ENCODE peak calls at places on chromosome 2, in four cellular contexts. K, P, A and S are unnamed samples.

GRCh38 chr2:74414913-74415761 is 6.3 kb downstream of the C2orf81 start:
- DNase-seq in P (no peak), A (no peak), K (peak), S (no peak)

GRCh38 chr2:49973917-49974368 is 819.6 kb upstream of the FSHR start:
- DNase-seq in K (peak), P (no peak), A (no peak), S (peak)

GRCh38 chr2:178404380-178404767 is 46.6 kb downstream of the PRKRA start:
- DNase-seq in K (peak), P (peak), A (no peak), S (peak)

GRCh38 chr2:233803994-233804393 is 25.9 kb downstream of the MROH2A start:
- DNase-seq in P (no peak), A (no peak), K (no peak), S (no peak)

GRCh38 chr2:206011795-206012194 is 74.2 kb downstream of the INO80D start:
- DNase-seq in P (no peak), A (no peak), K (no peak), S (no peak)

GRCh38 chr2:219071189-219071816 is 10.6 kb upstream of the IHH start:
- DNase-seq in P (no peak), A (no peak), K (no peak), S (no peak)

GRCh38 chr2:233445152-233445830 is 91.0 kb downstream of the DGKD start:
- DNase-seq in P (no peak), K (no peak), A (no peak), S (no peak)

GRCh38 chr2:209331291-209331844 is 92.5 kb upstream of the MAP2 start:
- DNase-seq in P (peak), K (no peak), A (no peak), S (peak)

GRCh38 chr2:222844323-222844722 is 16.5 kb upstream of the ACSL3 start:
- DNase-seq in P (no peak), K (no peak), A (no peak), S (peak)

GRCh38 chr2:148515976-148516375 is 128.6 kb upstream of the EPC2 start:
- DNase-seq in A (no peak), P (no peak), K (no peak), S (no peak)

GRCh38 chr2:219573166-219573565 is 1.1 kb downstream of the INHA start:
- DNase-seq in P (no peak), A (no peak), K (no peak), S (no peak)

GRCh38 chr2:1049691-1050090 is 99.0 kb downstream of the SNTG2 start:
- DNase-seq in P (no peak), K (no peak), A (no peak), S (no peak)

GRCh38 chr2:196372811-196373664 is 201.7 kb upstream of the STK17B start:
- DNase-seq in K (no peak), P (no peak), A (no peak), S (no peak)

GRCh38 chr2:215895330-215895729 is 118.0 kb downstream of the MREG start:
- DNase-seq in P (no peak), A (no peak), K (no peak), S (no peak)

GRCh38 chr2:228674155-228674554 is 492.7 kb upstream of the SPHKAP start:
- DNase-seq in P (no peak), A (no peak), K (no peak), S (no peak)

GRCh38 chr2:180657054-180657453 is 323.4 kb upstream of the UBE2E3 start:
- DNase-seq in A (no peak), K (no peak), P (no peak), S (peak)

GRCh38 chr2:20635096-20635475 is 15.8 kb downstream of the HS1BP3 start:
- DNase-seq in P (no peak), A (no peak), K (no peak), S (no peak)

GRCh38 chr2:55611997-55612396 is 5.4 kb downstream of the PPP4R3B start:
- DNase-seq in A (no peak), K (no peak), P (no peak), S (no peak)

GRCh38 chr2:31125918-31126695 is 12.1 kb downstream of the GALNT14 start:
- DNase-seq in A (no peak), P (no peak), K (no peak), S (no peak)

GRCh38 chr2:138718405-138718804 is 61.8 kb downstream of the NXPH2 start:
- DNase-seq in P (no peak), K (no peak), A (no peak), S (no peak)

GRCh38 chr2:146579154-146579930 is 1265.5 kb upstream of the ACVR2A start:
- DNase-seq in K (no peak), A (no peak), P (no peak), S (no peak)

GRCh38 chr2:203061346-203061745 is 46.7 kb downstream of the NBEAL1 start:
- DNase-seq in A (no peak), P (no peak), K (no peak), S (no peak)

GRCh38 chr2:98458207-98458606 is 13.5 kb downstream of the INPP4A start:
- DNase-seq in P (no peak), K (no peak), A (no peak), S (no peak)

GRCh38 chr2:181847729-181848128 is 43.8 kb upstream of the ITPRID2 start:
- DNase-seq in P (no peak), A (no peak), K (no peak), S (no peak)

GRCh38 chr2:220892018-220892634 is 680.0 kb downstream of the EPHA4 start:
- DNase-seq in A (no peak), K (no peak), P (no peak), S (no peak)

GRCh38 chr2:69933254-69933828 is 18.4 kb downstream of the MXD1 start:
- DNase-seq in A (no peak), P (no peak), K (no peak), S (no peak)

GRCh38 chr2:54680397-54681032 is 42.9 kb upstream of the EML6 start:
- DNase-seq in P (peak), K (no peak), A (no peak), S (no peak)

GRCh38 chr2:173119944-173120343 is 44.3 kb downstream of the MAP3K20 start:
- DNase-seq in A (no peak), P (no peak), K (no peak), S (no peak)

GRCh38 chr2:173122936-173123335 is 47.3 kb downstream of the MAP3K20 start:
- DNase-seq in P (no peak), K (no peak), A (no peak), S (no peak)

GRCh38 chr2:173118385-173118784 is 42.7 kb downstream of the MAP3K20 start:
- DNase-seq in A (no peak), K (no peak), P (no peak), S (no peak)

GRCh38 chr2:173117678-173118077 is 42.0 kb downstream of the MAP3K20 start:
- DNase-seq in A (peak), P (no peak), K (no peak), S (no peak)

DNA sequence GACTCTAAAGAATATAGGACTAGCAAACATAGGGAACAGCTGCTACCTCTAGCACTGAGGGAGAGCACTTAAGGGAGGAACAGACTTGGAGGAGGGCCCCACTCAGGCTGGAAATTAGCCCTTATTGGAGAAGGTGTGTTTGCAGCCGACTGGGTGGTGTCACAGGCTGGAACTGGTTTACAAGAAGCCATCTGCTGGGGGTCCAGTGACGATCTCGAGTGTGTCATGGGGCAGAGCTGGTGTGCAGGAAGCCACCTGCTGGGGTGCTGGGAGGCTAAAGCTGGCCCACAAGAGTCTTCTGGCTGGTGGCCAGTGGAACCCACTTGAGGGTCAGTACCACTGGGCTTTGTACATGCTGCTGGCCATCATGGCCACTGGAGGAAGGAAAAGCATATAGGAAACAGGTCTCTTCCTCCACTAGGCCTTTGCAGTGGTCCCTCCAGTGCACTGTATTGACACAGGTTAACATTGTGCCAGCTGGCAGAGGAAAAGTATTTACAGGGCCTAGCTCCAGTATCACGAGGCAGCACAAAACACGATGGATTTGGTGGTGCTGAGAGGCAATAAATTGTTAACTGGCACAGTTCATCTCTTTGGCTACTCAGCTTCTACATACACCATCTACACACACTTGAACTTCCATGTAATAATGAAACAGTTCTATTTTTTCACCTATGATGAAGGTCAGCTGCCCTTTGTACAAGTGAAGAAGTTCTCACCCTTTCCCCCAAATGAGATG is 43.6 kb downstream of the MAP3K20 start:
- DNase-seq in K (no peak), A (no peak), P (no peak), S (no peak)
- H3K27ac ChIP-seq in K (no peak), A (no peak), P (no peak), S (peak)

GRCh38 chr2:158723311-158723838 is 71.7 kb upstream of the DAPL1 start:
- DNase-seq in A (no peak), P (no peak), K (no peak), S (no peak)

GRCh38 chr2:158723921-158724802 is 71.0 kb upstream of the DAPL1 start:
- DNase-seq in P (no peak), A (peak), K (no peak), S (peak)

GRCh38 chr2:158724803-158725271 is 70.3 kb upstream of the DAPL1 start:
- DNase-seq in K (no peak), P (no peak), A (no peak), S (no peak)

GRCh38 chr2:158725496-158725895 is 69.6 kb upstream of the DAPL1 start:
- DNase-seq in P (no peak), K (no peak), A (no peak), S (no peak)

GRCh38 chr2:158722266-158723105 is 72.6 kb upstream of the DAPL1 start:
- DNase-seq in P (no peak), K (no peak), A (no peak), S (no peak)
- H3K27ac ChIP-seq in P (no peak), K (no peak), A (no peak), S (no peak)

DNA sequence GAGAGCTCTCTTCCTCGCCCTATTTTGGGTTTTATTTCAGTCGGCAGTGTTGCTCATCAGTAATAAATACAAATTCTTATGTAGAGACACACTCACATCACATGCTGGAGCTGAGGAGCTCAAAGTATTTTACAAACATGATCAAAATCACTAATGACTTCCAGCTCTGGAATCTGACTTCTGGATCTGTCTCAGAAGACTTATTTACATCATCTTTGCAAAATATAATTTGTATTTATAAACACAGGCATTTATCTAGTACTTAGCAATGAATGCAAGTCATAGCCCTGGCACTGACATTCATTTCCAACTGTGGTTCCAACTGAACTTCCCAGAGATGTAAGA is 327.1 kb downstream of the NCKAP5 start:
- DNase-seq in K (no peak), P (no peak), A (no peak), S (no peak)
- H3K27ac ChIP-seq in K (no peak), P (no peak), A (no peak), S (no peak)

GRCh38 chr2:105754999-105755398 is 10.3 kb downstream of the NCK2 start:
- DNase-seq in A (no peak), K (no peak), P (peak), S (no peak)
- H3K27ac ChIP-seq in A (no peak), K (no peak), P (no peak), S (no peak)

GRCh38 chr2:118527571-118527970 is 319.9 kb downstream of the EN1 start:
- DNase-seq in A (no peak), P (no peak), K (no peak), S (no peak)

GRCh38 chr2:118535171-118535817 is 312.2 kb downstream of the EN1 start:
- DNase-seq in A (no peak), K (no peak), P (no peak), S (no peak)

GRCh38 chr2:118524911-118525310 is 322.5 kb downstream of the EN1 start:
- DNase-seq in K (no peak), P (no peak), A (no peak), S (no peak)

GRCh38 chr2:118530976-118531375 is 316.5 kb downstream of the EN1 start:
- DNase-seq in K (no peak), A (no peak), P (no peak), S (no peak)

DNA sequence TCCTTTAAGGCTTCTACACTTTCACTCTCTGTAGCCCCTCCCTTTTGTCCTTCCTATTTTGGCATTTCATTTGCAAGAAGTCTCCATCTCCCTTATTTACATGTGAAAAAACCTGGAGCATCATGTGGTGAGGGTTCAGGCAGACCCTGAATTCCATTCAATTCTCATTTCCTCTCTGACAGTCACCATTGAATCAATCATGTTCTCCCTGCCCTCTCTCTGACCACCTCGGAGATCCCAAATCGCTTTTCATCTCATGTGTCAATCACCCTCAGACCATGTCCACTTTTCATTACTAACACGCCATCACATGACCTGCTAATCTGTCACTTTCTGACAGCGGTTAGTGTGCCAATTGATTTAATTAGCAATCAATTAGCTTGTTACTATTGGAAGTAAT is 317.5 kb downstream of the EN1 start:
- DNase-seq in K (no peak), P (no peak), A (no peak), S (no peak)
- H3K27ac ChIP-seq in K (no peak), P (no peak), A (no peak), S (no peak)